ENCODE peak calls at places on chromosome 12, in four cellular contexts. O is neural progenitor cell, R is PC-3, G is GM23248. Y is an unnamed sample.
A peak's percentile ranks its signal among the peaks of the same experiment; 100 is the strongest.

GRCh38 chr12:16509411-16509810 is 96.6 kb downstream of the LMO3 start:
- DNase-seq in O (no peak), R (no peak), G (no peak), Y (no peak)

GRCh38 chr12:65656904-65657351 is 167.4 kb upstream of the HMGA2 start:
- DNase-seq in O (no peak), R (peak; percentile 99), G (peak; percentile 96), Y (no peak)

GRCh38 chr12:27780612-27781408 is 774 bp upstream of the MANSC4 start:
- DNase-seq in O (peak; percentile 41), R (peak; percentile 93), G (peak; percentile 64), Y (peak; percentile 70)

GRCh38 chr12:122067966-122068365 is 10.6 kb upstream of the MLXIP start:
- DNase-seq in O (no peak), R (no peak), G (no peak), Y (no peak)

GRCh38 chr12:113732916-113733315 is 233.2 kb downstream of the RBM19 start:
- DNase-seq in O (no peak), R (no peak), G (no peak), Y (no peak)

GRCh38 chr12:6336079-6336858 is 5.6 kb downstream of the TNFRSF1A start:
- DNase-seq in O (peak; percentile 96), R (peak; percentile 97), G (peak; percentile 100), Y (peak; percentile 74)

GRCh38 chr12:27901959-27902358 is 70.6 kb downstream of the PTHLH start:
- DNase-seq in O (no peak), R (no peak), G (peak; percentile 63), Y (no peak)

GRCh38 chr12:66087365-66087943 is 43.1 kb downstream of the LLPH start:
- DNase-seq in O (peak; percentile 62), R (peak; percentile 84), G (peak; percentile 78), Y (peak; percentile 38)

GRCh38 chr12:27966870-27967269 is 5.7 kb downstream of the PTHLH start:
- DNase-seq in O (no peak), R (peak; percentile 100), G (peak; percentile 96), Y (no peak)

GRCh38 chr12:131694116-131694838 is 16.6 kb upstream of the SFSWAP start:
- DNase-seq in O (no peak), R (no peak), G (no peak), Y (no peak)

GRCh38 chr12:40583743-40584142 is 108.5 kb upstream of the CNTN1 start:
- DNase-seq in O (no peak), R (no peak), G (no peak), Y (no peak)

GRCh38 chr12:29559194-29559593 is 61.7 kb upstream of the OVCH1 start:
- DNase-seq in O (no peak), R (no peak), G (no peak), Y (no peak)

GRCh38 chr12:121451931-121452330 is 52.0 kb downstream of the RNF34 start:
- DNase-seq in O (no peak), R (no peak), G (peak; percentile 62), Y (no peak)

GRCh38 chr12:114026805-114027204 is 60.7 kb upstream of the RBM19 start:
- DNase-seq in O (no peak), R (no peak), G (no peak), Y (no peak)

GRCh38 chr12:46702581-46703344 is 123.0 kb downstream of the SLC38A4 start:
- DNase-seq in O (peak; percentile 6), R (no peak), G (peak; percentile 66), Y (no peak)

GRCh38 chr12:48998497-48999353 is 450 bp downstream of the DDN start:
- DNase-seq in O (peak; percentile 45), R (peak; percentile 24), G (peak; percentile 65), Y (peak; percentile 63)

GRCh38 chr12:70971395-70971794 is 50.9 kb upstream of the PTPRR start:
- DNase-seq in O (no peak), R (peak; percentile 72), G (peak; percentile 26), Y (no peak)

GRCh38 chr12:57775563-57776246 is 3.3 kb downstream of the EEF1AKMT3 start:
- DNase-seq in O (no peak), R (no peak), G (no peak), Y (no peak)

GRCh38 chr12:117970334-117970733 is 1.5 kb upstream of the KSR2 start:
- DNase-seq in O (no peak), R (no peak), G (no peak), Y (no peak)

GRCh38 chr12:119274636-119275065 is 59.9 kb upstream of the CCDC60 start:
- DNase-seq in O (peak; percentile 19), R (no peak), G (no peak), Y (no peak)

GRCh38 chr12:14936224-14936861 is 2.0 kb downstream of the ERP27 start:
- DNase-seq in O (peak; percentile 63), R (no peak), G (peak; percentile 11), Y (no peak)

GRCh38 chr12:98741229-98741614 is 96.1 kb downstream of the APAF1 start:
- DNase-seq in O (no peak), R (peak; percentile 75), G (peak; percentile 53), Y (no peak)

GRCh38 chr12:20404576-20405346 is 36.4 kb downstream of the PDE3A start:
- DNase-seq in O (no peak), R (no peak), G (no peak), Y (peak; percentile 6)

GRCh38 chr12:56450241-56450640 is 1.0 kb upstream of the TIMELESS start:
- DNase-seq in O (peak; percentile 33), R (no peak), G (no peak), Y (peak; percentile 24)

GRCh38 chr12:95601626-95602025 is 50.4 kb upstream of the USP44 start:
- DNase-seq in O (no peak), R (peak; percentile 89), G (peak; percentile 74), Y (no peak)

GRCh38 chr12:69648476-69648875 is 37.8 kb upstream of the LRRC10 start:
- DNase-seq in O (no peak), R (peak; percentile 60), G (peak; percentile 94), Y (no peak)
- TF ChIP-seq EZH2phosphoT487 in O (no peak), R (no peak), G (no peak), Y (no peak)

DNA sequence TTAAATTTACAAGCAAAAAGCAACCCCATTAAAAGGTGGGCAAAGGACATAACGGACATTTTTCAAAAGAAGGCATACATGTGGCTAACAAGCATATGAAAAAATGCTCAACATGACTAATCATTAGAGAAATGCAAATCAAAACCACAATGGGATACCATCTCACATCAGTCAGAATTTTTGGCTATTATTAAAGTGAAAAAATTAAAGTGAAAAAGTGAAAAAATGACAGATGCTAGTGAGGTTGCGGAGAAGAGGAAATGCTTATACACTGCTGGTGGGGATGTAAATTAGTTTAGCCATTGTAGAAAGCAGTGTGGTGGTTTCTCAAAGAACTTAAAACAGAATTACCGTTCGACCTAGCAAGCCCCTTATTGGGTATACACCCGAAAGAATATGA is 7.9 kb downstream of the OTOGL start:
- DNase-seq in O (no peak), R (no peak), G (peak; percentile 55), Y (no peak)
- TF ChIP-seq EZH2phosphoT487 in O (no peak), R (no peak), G (no peak), Y (no peak)

DNA sequence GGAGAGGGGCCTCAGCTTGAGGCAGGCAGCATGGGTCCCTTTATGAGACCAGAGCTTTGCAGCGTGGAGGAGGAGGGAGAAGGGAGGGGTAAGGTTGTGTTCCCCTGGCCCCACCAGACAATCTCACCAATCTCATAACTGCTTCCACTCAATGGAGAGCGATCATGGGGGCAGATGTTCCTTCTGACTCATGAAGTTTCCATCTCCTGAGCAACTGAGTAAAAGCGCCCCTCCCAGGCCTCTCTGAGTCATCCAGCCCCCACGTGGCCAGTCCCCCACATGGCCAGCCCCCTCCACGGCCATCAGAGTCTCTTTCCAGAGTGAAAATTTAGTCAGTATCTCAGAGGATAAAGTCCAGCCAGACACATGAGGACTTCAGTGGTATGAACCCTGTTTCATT is 39.2 kb upstream of the PLXNC1 start:
- DNase-seq in O (no peak), R (no peak), G (peak; percentile 80), Y (no peak)
- TF ChIP-seq EZH2phosphoT487 in O (no peak), R (no peak), G (no peak), Y (no peak)

GRCh38 chr12:52061470-52062166 is 8.2 kb upstream of the ATG101 start:
- DNase-seq in O (peak; percentile 65), R (no peak), G (no peak), Y (no peak)
- TF ChIP-seq EZH2phosphoT487 in O (no peak), R (no peak), G (no peak), Y (no peak)

GRCh38 chr12:11648514-11649412 is 711 bp upstream of the ETV6 start:
- DNase-seq in O (peak; percentile 93), R (peak; percentile 77), G (peak; percentile 95), Y (peak; percentile 84)
- TF ChIP-seq EZH2phosphoT487 in O (no peak), R (no peak), G (no peak), Y (no peak)

DNA sequence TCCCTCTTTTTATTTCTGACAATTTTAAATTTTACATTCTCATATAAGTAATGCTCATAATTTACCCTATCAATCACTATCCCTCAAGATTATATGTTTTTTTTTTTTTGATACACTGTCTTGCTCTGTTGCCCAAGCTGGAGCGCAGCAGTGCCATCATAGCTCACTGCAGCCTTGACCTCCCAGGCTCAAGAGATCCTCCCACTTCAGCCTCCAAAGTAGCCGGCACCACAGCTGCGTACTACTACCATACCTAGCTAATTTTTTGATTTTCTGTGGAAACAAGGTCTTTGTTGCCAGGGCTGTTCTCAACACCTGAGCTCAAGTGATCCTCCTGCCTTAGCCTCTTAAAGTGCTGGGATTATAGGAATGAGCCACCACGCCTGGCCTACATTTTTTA is 4.4 kb downstream of the DUSP16 start:
- DNase-seq in O (no peak), R (no peak), G (no peak), Y (no peak)
- TF ChIP-seq EZH2phosphoT487 in O (no peak), R (no peak), G (no peak), Y (no peak)

DNA sequence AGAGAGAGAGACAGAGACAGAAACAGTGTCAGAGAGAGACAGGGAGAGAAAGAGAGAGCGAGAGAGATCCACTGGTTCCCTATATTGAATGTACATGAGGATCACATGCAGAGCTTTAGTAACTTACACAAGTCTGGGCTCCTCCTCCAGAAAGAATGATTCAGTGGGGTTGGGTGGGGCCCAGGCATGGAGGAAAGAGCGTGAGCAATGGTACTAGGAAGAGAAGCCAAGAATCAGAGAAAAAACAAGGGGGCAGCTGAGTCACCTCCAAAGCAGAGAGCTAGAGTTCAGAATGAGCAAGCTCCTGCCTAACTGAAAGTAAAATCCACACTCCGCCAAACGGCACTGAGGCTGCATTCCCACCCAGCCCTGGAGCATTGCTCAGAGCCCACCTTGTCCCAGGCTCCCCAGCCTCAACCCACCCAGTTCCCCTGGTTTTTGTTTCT is 670.1 kb upstream of the TBX3 start:
- DNase-seq in O (no peak), R (peak; percentile 98), G (peak; percentile 98), Y (no peak)
- TF ChIP-seq EZH2phosphoT487 in O (no peak), R (no peak), G (no peak), Y (no peak)

GRCh38 chr12:101902641-101903040 is 25.3 kb downstream of the DRAM1 start:
- DNase-seq in O (no peak), R (no peak), G (no peak), Y (no peak)
- TF ChIP-seq EZH2phosphoT487 in O (no peak), R (no peak), G (no peak), Y (no peak)

GRCh38 chr12:127685476-127686234 is 581.3 kb upstream of the TMEM132C start:
- DNase-seq in O (no peak), R (no peak), G (no peak), Y (no peak)

GRCh38 chr12:127688901-127689428 is 578.0 kb upstream of the TMEM132C start:
- DNase-seq in O (no peak), R (no peak), G (no peak), Y (no peak)

GRCh38 chr12:127690161-127690560 is 576.8 kb upstream of the TMEM132C start:
- DNase-seq in O (peak; percentile 12), R (peak; percentile 66), G (no peak), Y (no peak)
- TF ChIP-seq EZH2phosphoT487 in O (no peak), R (no peak), G (no peak), Y (no peak)

Y was measured in SK-N-SH.